ENCODE peak calls at places on chromosomes 1 and 21, in nine cellular contexts. One of them, this sample, is unnamed.

GRCh38 chr1:107870691-107871090 is 94.3 kb downstream of the VAV3 start:
- DNase-seq in heart right ventricle: no peak
- DNase-seq in fibroblast of lung: peak; percentile 8
- DNase-seq in left ventricle myocardium inferior: no peak
- DNase-seq in uterus: no peak
- DNase-seq in ovary: no peak
- DNase-seq in mucosa of descending colon: no peak
- DNase-seq in PC-3: peak; percentile 2
- DNase-seq in PC-9: no peak
- DNase-seq in this sample: no peak

GRCh38 chr1:80594013-80594412 is 1206.7 kb upstream of the ADGRL2 start:
- DNase-seq in left ventricle myocardium inferior: no peak
- DNase-seq in PC-3: peak; percentile 79
- DNase-seq in heart right ventricle: no peak
- DNase-seq in fibroblast of lung: no peak
- DNase-seq in ovary: no peak
- DNase-seq in PC-9: peak; percentile 34
- DNase-seq in mucosa of descending colon: no peak
- DNase-seq in uterus: no peak
- DNase-seq in this sample: no peak

GRCh38 chr1:147515046-147515869 is 26.0 kb upstream of the BCL9 start:
- DNase-seq in fibroblast of lung: peak; percentile 50
- DNase-seq in PC-3: peak; percentile 96
- DNase-seq in mucosa of descending colon: peak; percentile 54
- DNase-seq in uterus: no peak
- DNase-seq in PC-9: peak; percentile 48
- DNase-seq in left ventricle myocardium inferior: no peak
- DNase-seq in ovary: no peak
- DNase-seq in heart right ventricle: no peak
- DNase-seq in this sample: no peak

GRCh38 chr1:6785721-6786505 is 659 bp downstream of the CAMTA1 start:
- DNase-seq in left ventricle myocardium inferior: peak; percentile 49
- DNase-seq in PC-9: peak; percentile 41
- DNase-seq in fibroblast of lung: no peak
- DNase-seq in uterus: peak; percentile 56
- DNase-seq in heart right ventricle: peak; percentile 50
- DNase-seq in mucosa of descending colon: peak; percentile 38
- DNase-seq in ovary: peak; percentile 48
- DNase-seq in PC-3: peak; percentile 47
- DNase-seq in this sample: peak; percentile 56

GRCh38 chr1:154520333-154520732 is 18.1 kb upstream of the SHE start:
- DNase-seq in uterus: no peak
- DNase-seq in heart right ventricle: no peak
- DNase-seq in ovary: no peak
- DNase-seq in mucosa of descending colon: no peak
- DNase-seq in left ventricle myocardium inferior: peak; percentile 28
- DNase-seq in PC-3: no peak
- DNase-seq in fibroblast of lung: peak; percentile 5
- DNase-seq in PC-9: no peak
- DNase-seq in this sample: no peak

GRCh38 chr1:154442006-154442740 is 37.0 kb downstream of the IL6R start:
- DNase-seq in fibroblast of lung: peak; percentile 80
- DNase-seq in heart right ventricle: no peak
- DNase-seq in ovary: no peak
- DNase-seq in mucosa of descending colon: peak; percentile 27
- DNase-seq in PC-9: no peak
- DNase-seq in uterus: no peak
- DNase-seq in left ventricle myocardium inferior: no peak
- DNase-seq in PC-3: peak; percentile 29
- DNase-seq in this sample: no peak

GRCh38 chr1:112504002-112504401 is 4.8 kb upstream of the WNT2B start:
- DNase-seq in ovary: peak; percentile 50
- DNase-seq in uterus: no peak
- DNase-seq in heart right ventricle: no peak
- DNase-seq in fibroblast of lung: no peak
- DNase-seq in PC-9: no peak
- DNase-seq in left ventricle myocardium inferior: no peak
- DNase-seq in mucosa of descending colon: no peak
- DNase-seq in PC-3: no peak
- DNase-seq in this sample: no peak

GRCh38 chr1:94142022-94142421 is 21.1 kb upstream of the ABCA4 start:
- DNase-seq in PC-9: no peak
- DNase-seq in fibroblast of lung: peak; percentile 76
- DNase-seq in left ventricle myocardium inferior: no peak
- DNase-seq in mucosa of descending colon: no peak
- DNase-seq in PC-3: peak; percentile 56
- DNase-seq in heart right ventricle: no peak
- DNase-seq in uterus: no peak
- DNase-seq in ovary: no peak
- DNase-seq in this sample: no peak

GRCh38 chr1:113615425-113615824 is 143.9 kb downstream of the PHTF1 start:
- DNase-seq in uterus: no peak
- DNase-seq in heart right ventricle: no peak
- DNase-seq in left ventricle myocardium inferior: no peak
- DNase-seq in fibroblast of lung: peak; percentile 84
- DNase-seq in PC-3: peak; percentile 63
- DNase-seq in ovary: no peak
- DNase-seq in mucosa of descending colon: no peak
- DNase-seq in PC-9: no peak
- DNase-seq in this sample: no peak

GRCh38 chr1:185561629-185562028 is 172.6 kb upstream of the HMCN1 start:
- DNase-seq in left ventricle myocardium inferior: no peak
- DNase-seq in fibroblast of lung: peak; percentile 91
- DNase-seq in heart right ventricle: no peak
- DNase-seq in PC-9: no peak
- DNase-seq in PC-3: peak; percentile 52
- DNase-seq in uterus: no peak
- DNase-seq in mucosa of descending colon: no peak
- DNase-seq in ovary: no peak
- DNase-seq in this sample: no peak

GRCh38 chr1:227891955-227892871 is 55.5 kb downstream of the WNT9A start:
- DNase-seq in fibroblast of lung: peak; percentile 42
- DNase-seq in left ventricle myocardium inferior: no peak
- DNase-seq in uterus: peak; percentile 11
- DNase-seq in heart right ventricle: no peak
- DNase-seq in PC-3: no peak
- DNase-seq in ovary: peak; percentile 16
- DNase-seq in PC-9: peak; percentile 83
- DNase-seq in mucosa of descending colon: no peak
- DNase-seq in this sample: peak; percentile 41

GRCh38 chr1:15350151-15350550 is 59.5 kb upstream of the EFHD2 start:
- DNase-seq in PC-3: no peak
- DNase-seq in heart right ventricle: no peak
- DNase-seq in fibroblast of lung: no peak
- DNase-seq in mucosa of descending colon: no peak
- DNase-seq in ovary: no peak
- DNase-seq in PC-9: peak; percentile 75
- DNase-seq in uterus: no peak
- DNase-seq in left ventricle myocardium inferior: no peak
- DNase-seq in this sample: no peak

GRCh38 chr1:206556047-206556747 is 48.9 kb downstream of the RASSF5 start:
- DNase-seq in fibroblast of lung: no peak
- DNase-seq in heart right ventricle: no peak
- DNase-seq in left ventricle myocardium inferior: no peak
- DNase-seq in ovary: no peak
- DNase-seq in uterus: no peak
- DNase-seq in PC-3: peak; percentile 42
- DNase-seq in mucosa of descending colon: no peak
- DNase-seq in PC-9: no peak
- DNase-seq in this sample: no peak

GRCh38 chr21:17709266-17709611 is 96.5 kb upstream of the BTG3 start:
- DNase-seq in PC-3: no peak
- DNase-seq in heart right ventricle: no peak
- DNase-seq in ovary: no peak
- DNase-seq in PC-9: no peak
- DNase-seq in uterus: no peak
- DNase-seq in fibroblast of lung: no peak
- DNase-seq in left ventricle myocardium inferior: no peak
- DNase-seq in mucosa of descending colon: no peak
- DNase-seq in this sample: no peak

GRCh38 chr21:29504751-29505321 is 206.1 kb downstream of the BACH1 start:
- DNase-seq in ovary: no peak
- DNase-seq in mucosa of descending colon: no peak
- DNase-seq in fibroblast of lung: peak; percentile 90
- DNase-seq in uterus: no peak
- DNase-seq in left ventricle myocardium inferior: no peak
- DNase-seq in PC-3: peak; percentile 42
- DNase-seq in heart right ventricle: no peak
- DNase-seq in PC-9: no peak
- DNase-seq in this sample: no peak

GRCh38 chr1:57086141-57086540 is 120.3 kb upstream of the C8B start:
- DNase-seq in left ventricle myocardium inferior: no peak
- DNase-seq in mucosa of descending colon: no peak
- DNase-seq in fibroblast of lung: no peak
- DNase-seq in PC-3: no peak
- DNase-seq in heart right ventricle: no peak
- DNase-seq in ovary: no peak
- DNase-seq in PC-9: no peak
- DNase-seq in uterus: no peak
- DNase-seq in this sample: no peak

DNA sequence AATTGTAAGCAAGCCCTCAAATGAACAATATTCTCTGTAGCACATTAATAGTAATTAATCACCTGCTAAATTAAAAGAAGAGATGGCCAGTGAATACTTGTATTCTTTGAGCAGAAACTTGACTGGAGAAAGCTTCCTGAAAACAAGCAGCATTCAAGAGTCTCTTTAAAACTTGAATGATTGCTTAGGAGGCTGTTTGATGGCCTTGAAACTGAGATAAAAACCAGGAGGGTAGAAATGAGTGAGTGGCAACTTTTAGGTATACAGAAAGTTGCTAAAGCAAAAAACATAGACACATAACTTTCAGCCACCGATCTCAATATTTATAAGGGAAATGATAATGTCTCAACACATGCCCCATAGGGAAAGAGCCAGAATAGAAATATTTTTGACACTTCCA is 234.8 kb upstream of the FMN2 start:
- DNase-seq in mucosa of descending colon: no peak
- DNase-seq in PC-3: no peak
- DNase-seq in left ventricle myocardium inferior: no peak
- DNase-seq in fibroblast of lung: no peak
- DNase-seq in heart right ventricle: no peak
- DNase-seq in uterus: no peak
- DNase-seq in PC-9: no peak
- DNase-seq in ovary: no peak
- DNase-seq in this sample: no peak
- H3K36me3 ChIP-seq in mucosa of descending colon: no peaks in the 10 kb centered on the region
- H3K36me3 ChIP-seq in PC-3: no peaks in the 10 kb centered on the region
- H3K36me3 ChIP-seq in left ventricle myocardium inferior: no peaks in the 10 kb centered on the region
- H3K36me3 ChIP-seq in fibroblast of lung: no peaks in the 10 kb centered on the region
- H3K36me3 ChIP-seq in heart right ventricle: no peaks in the 10 kb centered on the region
- H3K36me3 ChIP-seq in uterus: no peaks in the 10 kb centered on the region
- H3K36me3 ChIP-seq in PC-9: no peaks in the 10 kb centered on the region
- H3K36me3 ChIP-seq in ovary: no peaks in the 10 kb centered on the region
- H3K36me3 ChIP-seq in this sample: no peaks in the 10 kb centered on the region

GRCh38 chr1:19424651-19425570 is 60.4 kb downstream of the CAPZB start:
- DNase-seq in PC-3: no peak
- DNase-seq in ovary: no peak
- DNase-seq in left ventricle myocardium inferior: no peak
- DNase-seq in mucosa of descending colon: no peak
- DNase-seq in fibroblast of lung: no peak
- DNase-seq in heart right ventricle: no peak
- DNase-seq in PC-9: no peak
- DNase-seq in uterus: no peak
- DNase-seq in this sample: no peak
- H3K4me1 ChIP-seq in PC-3: peaks cover 7% of the 10 kb centered on the region
- H3K4me1 ChIP-seq in ovary: peaks cover 53% of the 10 kb centered on the region
- H3K4me1 ChIP-seq in left ventricle myocardium inferior: peaks cover 100% of the 10 kb centered on the region
- H3K4me1 ChIP-seq in mucosa of descending colon: peaks cover 45% of the 10 kb centered on the region
- H3K4me1 ChIP-seq in fibroblast of lung: peaks cover 36% of the 10 kb centered on the region
- H3K4me1 ChIP-seq in heart right ventricle: peaks cover 88% of the 10 kb centered on the region
- H3K4me1 ChIP-seq in PC-9: peaks cover 4% of the 10 kb centered on the region
- H3K4me1 ChIP-seq in uterus: peaks cover 26% of the 10 kb centered on the region
- H3K4me1 ChIP-seq in this sample: peaks cover 8% of the 10 kb centered on the region

GRCh38 chr1:214354440-214355148 is 73.6 kb downstream of the SMYD2 start:
- DNase-seq in left ventricle myocardium inferior: no peak
- DNase-seq in PC-3: no peak
- DNase-seq in heart right ventricle: no peak
- DNase-seq in ovary: no peak
- DNase-seq in PC-9: no peak
- DNase-seq in mucosa of descending colon: no peak
- DNase-seq in fibroblast of lung: peak; percentile 59
- DNase-seq in uterus: no peak
- DNase-seq in this sample: no peak
- H3K36me3 ChIP-seq in left ventricle myocardium inferior: peaks cover 49% of the 10 kb centered on the region
- H3K36me3 ChIP-seq in PC-3: peaks cover 23% of the 10 kb centered on the region
- H3K36me3 ChIP-seq in heart right ventricle: no peaks in the 10 kb centered on the region
- H3K36me3 ChIP-seq in ovary: no peaks in the 10 kb centered on the region
- H3K36me3 ChIP-seq in PC-9: no peaks in the 10 kb centered on the region
- H3K36me3 ChIP-seq in mucosa of descending colon: no peaks in the 10 kb centered on the region
- H3K36me3 ChIP-seq in fibroblast of lung: peaks cover 11% of the 10 kb centered on the region
- H3K36me3 ChIP-seq in uterus: no peaks in the 10 kb centered on the region
- H3K36me3 ChIP-seq in this sample: no peaks in the 10 kb centered on the region

GRCh38 chr1:204304067-204304466 is 55.7 kb downstream of the PLEKHA6 start:
- DNase-seq in uterus: no peak
- DNase-seq in ovary: no peak
- DNase-seq in PC-3: peak; percentile 75
- DNase-seq in fibroblast of lung: no peak
- DNase-seq in mucosa of descending colon: no peak
- DNase-seq in PC-9: peak; percentile 31
- DNase-seq in heart right ventricle: no peak
- DNase-seq in left ventricle myocardium inferior: no peak
- DNase-seq in this sample: no peak

GRCh38 chr1:204299828-204300365 is 59.8 kb downstream of the PLEKHA6 start:
- DNase-seq in mucosa of descending colon: no peak
- DNase-seq in fibroblast of lung: no peak
- DNase-seq in ovary: no peak
- DNase-seq in left ventricle myocardium inferior: no peak
- DNase-seq in PC-9: no peak
- DNase-seq in PC-3: no peak
- DNase-seq in uterus: no peak
- DNase-seq in heart right ventricle: no peak
- DNase-seq in this sample: no peak

GRCh38 chr1:204301171-204301957 is 58.4 kb downstream of the PLEKHA6 start:
- DNase-seq in mucosa of descending colon: no peak
- DNase-seq in uterus: no peak
- DNase-seq in PC-3: peak; percentile 46
- DNase-seq in heart right ventricle: no peak
- DNase-seq in PC-9: no peak
- DNase-seq in ovary: no peak
- DNase-seq in fibroblast of lung: no peak
- DNase-seq in left ventricle myocardium inferior: no peak
- DNase-seq in this sample: no peak

GRCh38 chr1:204306076-204306475 is 53.7 kb downstream of the PLEKHA6 start:
- DNase-seq in uterus: no peak
- DNase-seq in ovary: no peak
- DNase-seq in fibroblast of lung: no peak
- DNase-seq in mucosa of descending colon: no peak
- DNase-seq in left ventricle myocardium inferior: no peak
- DNase-seq in PC-9: no peak
- DNase-seq in heart right ventricle: no peak
- DNase-seq in PC-3: no peak
- DNase-seq in this sample: no peak

DNA sequence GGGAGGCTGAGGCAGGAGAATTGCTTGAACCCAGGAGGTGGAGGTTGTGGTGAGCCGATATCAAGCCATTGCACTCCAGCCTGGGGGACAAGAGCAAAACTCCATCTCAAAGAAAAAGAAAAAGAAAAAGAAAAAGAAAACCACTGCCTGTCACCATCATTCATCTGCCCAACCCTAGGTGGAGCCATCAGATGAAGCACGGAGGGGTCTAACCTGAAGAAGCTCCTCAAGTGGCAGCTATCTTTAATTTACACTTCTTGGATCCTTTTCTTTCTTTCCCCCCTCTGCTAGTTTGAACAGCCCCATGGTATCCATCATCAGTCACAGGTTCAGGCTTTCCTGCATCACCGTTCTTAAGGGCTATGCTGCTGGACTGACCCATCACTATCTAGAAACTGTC is 57.0 kb downstream of the PLEKHA6 start:
- DNase-seq in left ventricle myocardium inferior: no peak
- DNase-seq in uterus: no peak
- DNase-seq in PC-9: no peak
- DNase-seq in ovary: no peak
- DNase-seq in PC-3: no peak
- DNase-seq in mucosa of descending colon: no peak
- DNase-seq in heart right ventricle: no peak
- DNase-seq in fibroblast of lung: no peak
- DNase-seq in this sample: no peak
- H3K4me1 ChIP-seq in left ventricle myocardium inferior: peaks cover 33% of the 10 kb centered on the region
- H3K4me1 ChIP-seq in uterus: no peaks in the 10 kb centered on the region
- H3K4me1 ChIP-seq in PC-9: peaks cover 64% of the 10 kb centered on the region
- H3K4me1 ChIP-seq in ovary: no peaks in the 10 kb centered on the region
- H3K4me1 ChIP-seq in PC-3: peaks cover 32% of the 10 kb centered on the region
- H3K4me1 ChIP-seq in mucosa of descending colon: peaks cover 16% of the 10 kb centered on the region
- H3K4me1 ChIP-seq in heart right ventricle: peaks cover 10% of the 10 kb centered on the region
- H3K4me1 ChIP-seq in fibroblast of lung: no peaks in the 10 kb centered on the region
- H3K4me1 ChIP-seq in this sample: no peaks in the 10 kb centered on the region